ENCODE peak calls at places on chromosomes 2 and 18, in six cellular contexts. Z is stimulated activated naive CD8-positive, alpha-beta T cell treated with anti-CD3 and anti-CD28 coated beads, Interleukin-15, amount 100 ng/mL, for 72 hours; K is central memory CD8-positive, alpha-beta T cell; E is lung; Q is left ventricle myocardium superior; B is activated T-cell treated with anti-CD3 and anti-CD28 coated beads, Interleukin-2, amount 50 U/mL, for 4 hours. W is an unnamed sample.

GRCh38 chr2:21039080-21039556 is 4.8 kb downstream of the APOB start:
- ATAC-seq in Z (no peak), K (no peak), E (no peak), Q (peak), B (no peak), W (no peak)

GRCh38 chr2:11784310-11784709 is 37.9 kb downstream of the LPIN1 start:
- ATAC-seq in Z (no peak), K (no peak), E (no peak), Q (peak), B (no peak), W (no peak)

GRCh38 chr2:37856101-37856751 is 68.9 kb upstream of the RMDN2 start:
- ATAC-seq in Z (no peak), K (no peak), E (no peak), Q (peak), B (no peak), W (no peak)

GRCh38 chr2:233360771-233361176 is 6.5 kb downstream of the DGKD start:
- ATAC-seq in Z (no peak), K (no peak), E (no peak), Q (peak), B (no peak), W (no peak)

GRCh38 chr2:210363261-210363660 is 48.3 kb upstream of the MYL1 start:
- ATAC-seq in Z (no peak), K (no peak), E (no peak), Q (no peak), B (no peak), W (no peak)

GRCh38 chr18:5238371-5238758 is 41.3 kb upstream of the AKAIN1 start:
- ATAC-seq in Z (peak), K (peak), E (peak), Q (peak), B (peak), W (peak)

GRCh38 chr18:68445131-68445530 is 269.8 kb downstream of the TMX3 start:
- ATAC-seq in Z (no peak), K (no peak), E (no peak), Q (no peak), B (no peak), W (no peak)

GRCh38 chr2:169095631-169096105 is 26.3 kb downstream of the DHRS9 start:
- ATAC-seq in Z (peak), K (no peak), E (peak), Q (peak), B (peak), W (peak)

GRCh38 chr2:145827235-145827634 is 1307.3 kb upstream of the ZEB2 start:
- ATAC-seq in Z (no peak), K (no peak), E (no peak), Q (no peak), B (no peak), W (no peak)

GRCh38 chr2:43714164-43714563 is 37.9 kb upstream of the C1GALT1C1L start:
- ATAC-seq in Z (no peak), K (no peak), E (no peak), Q (no peak), B (no peak), W (no peak)

GRCh38 chr2:144694456-144694855 is 174.5 kb upstream of the ZEB2 start:
- ATAC-seq in Z (no peak), K (no peak), E (no peak), Q (no peak), B (no peak), W (no peak)

GRCh38 chr2:127953128-127953718 is 67.5 kb upstream of the AMMECR1L start:
- ATAC-seq in Z (no peak), K (no peak), E (peak), Q (peak), B (no peak), W (no peak)

GRCh38 chr2:200618051-200618419 is 32.2 kb downstream of the AOX1 start:
- ATAC-seq in Z (no peak), K (no peak), E (no peak), Q (no peak), B (peak), W (peak)

GRCh38 chr2:16726577-16726976 is 60.9 kb upstream of the CYRIA start:
- ATAC-seq in Z (no peak), K (no peak), E (no peak), Q (no peak), B (no peak), W (no peak)

GRCh38 chr2:234468503-234468902 is 28.4 kb downstream of the ARL4C start:
- ATAC-seq in Z (no peak), K (no peak), E (no peak), Q (peak), B (no peak), W (no peak)

GRCh38 chr2:84749442-84749841 is 131.4 kb downstream of the TRABD2A start:
- ATAC-seq in Z (no peak), K (no peak), E (no peak), Q (no peak), B (no peak), W (no peak)

GRCh38 chr2:224847961-224848850 is 132.0 kb upstream of the CCDC195 start:
- ATAC-seq in Z (no peak), K (no peak), E (no peak), Q (peak), B (no peak), W (no peak)

GRCh38 chr2:79200762-79201161 is 41.2 kb upstream of the REG3A start:
- ATAC-seq in Z (no peak), K (no peak), E (no peak), Q (no peak), B (no peak), W (no peak)

GRCh38 chr2:157257312-157258252 is at the start of gene GALNT5:
- ATAC-seq in Z (no peak), K (no peak), E (peak), Q (peak), B (no peak), W (no peak)

GRCh38 chr2:147297820-147298219 is 547.0 kb upstream of the ACVR2A start:
- ATAC-seq in Z (peak), K (no peak), E (no peak), Q (no peak), B (peak), W (peak)

GRCh38 chr2:38741542-38741852 is 9.7 kb downstream of the SRSF7 start:
- ATAC-seq in Z (no peak), K (no peak), E (no peak), Q (no peak), B (peak), W (no peak)

GRCh38 chr18:78796693-78797455 is 182.7 kb upstream of the SALL3 start:
- ATAC-seq in Z (no peak), K (no peak), E (no peak), Q (no peak), B (no peak), W (no peak)

GRCh38 chr2:43178602-43179542 is 47.5 kb downstream of the ZFP36L2 start:
- ATAC-seq in Z (no peak), K (no peak), E (peak), Q (peak), B (no peak), W (peak)

GRCh38 chr2:74036450-74037175 is 51.9 kb downstream of the TET3 start:
- ATAC-seq in Z (no peak), K (no peak), E (no peak), Q (no peak), B (no peak), W (no peak)

GRCh38 chr18:79471048-79471447 is 75.3 kb downstream of the NFATC1 start:
- ATAC-seq in Z (no peak), K (no peak), E (no peak), Q (no peak), B (no peak), W (no peak)

GRCh38 chr2:173371023-173371422 is 16.4 kb downstream of the CDCA7 start:
- ATAC-seq in Z (no peak), K (no peak), E (no peak), Q (no peak), B (no peak), W (no peak)

GRCh38 chr2:42256502-42256901 is 87.3 kb downstream of the EML4 start:
- ATAC-seq in Z (peak), K (peak), E (no peak), Q (peak), B (peak), W (peak)

GRCh38 chr18:9629709-9630108 is 15.3 kb upstream of the PPP4R1 start:
- ATAC-seq in Z (no peak), K (no peak), E (no peak), Q (peak), B (no peak), W (no peak)